ENCODE peak calls at places on chromosomes 5 and 9, in six cellular contexts. K, T, H, Z, C and X are unnamed samples.

GRCh38 chr5:157574456-157575095 is 999 bp downstream of the ADAM19 start:
- ATAC-seq in T (no peak), C (peak; percentile 7), H (peak; percentile 7), Z (no peak), K (no peak), X (no peak)

GRCh38 chr5:141811287-141812155 is 66.7 kb downstream of the PCDH1 start:
- ATAC-seq in Z (peak; percentile 85), K (no peak), T (peak; percentile 80), C (peak; percentile 24), H (peak; percentile 24), X (peak; percentile 48)

GRCh38 chr9:6184749-6185645 is 30.6 kb upstream of the IL33 start:
- ATAC-seq in C (peak; percentile 42), H (peak; percentile 50), Z (no peak), T (no peak), K (no peak), X (no peak)

GRCh38 chr5:134129411-134130238 is 15.1 kb downstream of the TCF7 start:
- ATAC-seq in K (no peak), T (peak; percentile 21), H (no peak), C (no peak), Z (peak; percentile 5), X (no peak)

GRCh38 chr9:16180546-16180945 is 627.7 kb downstream of the CCDC171 start:
- ATAC-seq in T (no peak), H (no peak), Z (no peak), K (no peak), C (no peak), X (no peak)

GRCh38 chr5:69024241-69024651 is 69.6 kb upstream of the SLC30A5 start:
- ATAC-seq in T (peak; percentile 60), H (peak; percentile 52), C (peak; percentile 64), K (peak; percentile 82), Z (peak; percentile 40), X (peak; percentile 64)

GRCh38 chr5:170184007-170184687 is 48.6 kb upstream of the C5orf58 start:
- ATAC-seq in K (peak; percentile 96), C (peak; percentile 94), H (peak; percentile 89), T (peak; percentile 81), Z (no peak), X (peak; percentile 81)

GRCh38 chr9:35792044-35792813 is 838 bp downstream of the NPR2 start:
- ATAC-seq in H (no peak), T (no peak), C (no peak), K (no peak), Z (no peak), X (no peak)

GRCh38 chr5:83044941-83045340 is 32.3 kb downstream of the TMEM167A start:
- ATAC-seq in K (peak; percentile 20), C (no peak), H (no peak), Z (no peak), T (no peak), X (no peak)

GRCh38 chr5:5882706-5883105 is 460.2 kb downstream of the ICE1 start:
- ATAC-seq in C (no peak), H (no peak), K (no peak), Z (no peak), T (no peak), X (no peak)

GRCh38 chr9:90919883-90920282 is 118.3 kb downstream of the SYK start:
- ATAC-seq in Z (no peak), T (no peak), C (no peak), H (peak; percentile 54), K (no peak), X (no peak)

GRCh38 chr9:135787776-135788575 is 86.0 kb downstream of the KCNT1 start:
- ATAC-seq in T (no peak), C (no peak), Z (no peak), K (no peak), H (no peak), X (no peak)

GRCh38 chr5:91232523-91232922 is 150.6 kb downstream of the ARRDC3 start:
- ATAC-seq in C (no peak), T (no peak), H (no peak), Z (no peak), K (peak; percentile 22), X (no peak)

GRCh38 chr5:171570244-171570819 is 150.9 kb downstream of the FGF18 start:
- ATAC-seq in H (no peak), Z (no peak), T (no peak), K (no peak), C (no peak), X (no peak)